ENCODE peak calls at places on chromosome 4, in nine cellular contexts. U is vagina; Z is tibial artery; J is right atrium auricular region; L is endothelial cell of umbilical vein; S is Peyer's patch; Y is lower lobe of right lung; W is CD4-positive, CD25-positive, alpha-beta regulatory T cell; B is right lobe of liver. C is an unnamed sample. For H3K4me1, the result is how much of the 10 kb centered on the place peaks cover.

GRCh38 chr4:122621010-122621616 is at the start of gene IL21:
- DNase-seq in U (no peak), Z (no peak), J (no peak), L (no peak), S (no peak), Y (no peak), W (no peak), B (no peak), C (no peak)

GRCh38 chr4:83548151-83548905 is 12.4 kb downstream of the GPAT3 start:
- DNase-seq in U (no peak), Z (peak), J (peak), L (peak), S (peak), Y (peak), W (no peak), B (peak), C (no peak)

GRCh38 chr4:3682236-3683076 is 83.7 kb upstream of the ADRA2C start:
- DNase-seq in U (no peak), Z (peak), J (no peak), L (no peak), S (no peak), Y (peak), W (no peak), B (no peak), C (no peak)

GRCh38 chr4:8915201-8916200 is 43.9 kb upstream of the HMX1 start:
- DNase-seq in U (peak), Z (peak), J (peak), L (no peak), S (peak), Y (no peak), W (no peak), B (peak), C (no peak)

GRCh38 chr4:23881052-23881501 is 8.8 kb downstream of the PPARGC1A start:
- DNase-seq in U (no peak), Z (no peak), J (no peak), L (no peak), S (no peak), Y (no peak), W (no peak), B (no peak), C (no peak)

GRCh38 chr4:81031389-81032173 is 1.1 kb downstream of the BMP3 start:
- DNase-seq in U (no peak), Z (no peak), J (no peak), L (no peak), S (peak), Y (peak), W (no peak), B (no peak), C (no peak)

GRCh38 chr4:72631296-72631695 is 62.3 kb upstream of the ADAMTS3 start:
- DNase-seq in U (no peak), Z (no peak), J (no peak), L (no peak), S (no peak), Y (no peak), W (no peak), B (no peak), C (peak)

GRCh38 chr4:160371446-160371845 is 1268.6 kb downstream of the RAPGEF2 start:
- DNase-seq in U (no peak), Z (no peak), J (no peak), L (no peak), S (no peak), Y (no peak), W (no peak), B (no peak), C (no peak)

GRCh38 chr4:181350578-181351420 is 892.4 kb upstream of the TENM3 start:
- DNase-seq in U (no peak), Z (no peak), J (no peak), L (no peak), S (no peak), Y (no peak), W (no peak), B (no peak), C (no peak)

GRCh38 chr4:27791640-27792039 is 931.0 kb downstream of the STIM2 start:
- DNase-seq in U (no peak), Z (no peak), J (no peak), L (no peak), S (no peak), Y (no peak), W (no peak), B (no peak), C (peak)

GRCh38 chr4:73855406-73855805 is 2.3 kb downstream of the PF4V1 start:
- DNase-seq in U (no peak), Z (no peak), J (no peak), L (peak), S (no peak), Y (no peak), W (no peak), B (no peak), C (no peak)

GRCh38 chr4:77196866-77197265 is 39.9 kb downstream of the CCNG2 start:
- DNase-seq in U (no peak), Z (no peak), J (no peak), L (no peak), S (no peak), Y (no peak), W (no peak), B (no peak), C (no peak)

GRCh38 chr4:148196168-148196567 is 246.0 kb downstream of the NR3C2 start:
- DNase-seq in U (no peak), Z (no peak), J (no peak), L (no peak), S (no peak), Y (no peak), W (no peak), B (no peak), C (no peak)

GRCh38 chr4:8727131-8727530 is 134.6 kb downstream of the CPZ start:
- DNase-seq in U (no peak), Z (no peak), J (peak), L (no peak), S (peak), Y (peak), W (no peak), B (peak), C (no peak)

DNA sequence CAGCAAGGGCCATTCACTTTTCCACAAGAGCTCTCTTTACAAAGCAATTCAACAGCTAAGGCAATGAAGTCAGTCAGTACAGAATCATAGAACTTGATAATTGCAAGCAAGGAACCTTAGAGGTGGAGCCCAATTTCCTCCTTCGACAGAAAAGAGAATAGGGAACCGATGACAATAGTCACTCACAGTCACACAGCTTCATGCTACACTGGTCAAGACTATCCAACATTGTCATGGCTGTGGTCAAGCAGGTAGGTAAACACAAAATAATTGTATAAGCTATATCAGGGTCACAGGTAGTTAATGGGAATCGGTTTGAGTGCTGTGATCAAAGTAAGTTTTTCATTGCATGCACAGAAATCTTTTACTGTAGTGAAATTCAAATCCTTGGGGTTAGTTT is 89.9 kb downstream of the ELOVL6 start:
- DNase-seq in U (no peak), Z (no peak), J (no peak), L (no peak), S (no peak), Y (no peak), W (no peak), B (no peak), C (no peak)
- H3K4me1 ChIP-seq in U (under half), Z (under half), J (under half), L (under half), S (under half), Y (under half), W (under half), B (under half), C (under half)

DNA sequence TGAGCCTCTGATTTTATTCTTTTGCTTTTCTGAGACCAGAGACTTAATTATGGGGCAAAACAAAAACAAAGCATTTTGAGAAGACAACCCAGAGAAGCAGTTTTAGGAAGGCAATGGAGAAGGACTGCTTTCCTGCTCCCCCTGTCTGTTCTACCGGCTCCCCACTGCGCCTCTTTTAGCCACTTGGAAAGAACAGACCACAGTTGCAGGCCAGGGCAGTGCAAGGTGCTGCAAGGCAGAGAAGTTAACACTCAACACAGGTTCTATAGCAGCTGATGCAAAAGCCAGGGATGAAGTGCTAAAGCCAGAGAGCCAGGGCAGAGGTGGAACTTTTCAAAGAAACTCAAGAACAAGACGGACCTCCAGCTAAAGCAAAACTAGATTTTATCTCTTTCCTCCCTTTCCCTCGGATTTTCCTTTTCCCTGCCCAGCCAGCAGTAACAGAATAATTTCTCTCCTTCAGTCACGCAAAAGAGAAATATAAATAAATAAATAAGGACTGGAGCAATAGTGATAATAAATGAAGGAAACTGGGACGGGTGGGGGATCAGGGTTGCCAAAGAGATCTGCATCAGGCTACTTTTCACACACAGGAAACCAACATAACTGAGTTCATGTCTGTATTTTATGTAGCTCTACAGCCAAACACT is 10.4 kb downstream of the SH3RF1 start:
- DNase-seq in U (no peak), Z (no peak), J (no peak), L (peak), S (no peak), Y (no peak), W (no peak), B (no peak), C (no peak)
- H3K27ac ChIP-seq in U (no peak), Z (no peak), J (no peak), L (peak), S (no peak), Y (no peak), W (no peak), B (no peak), C (no peak)

GRCh38 chr4:38674206-38675144 is 10.5 kb downstream of the KLF3 start:
- DNase-seq in U (no peak), Z (no peak), J (no peak), L (peak), S (no peak), Y (no peak), W (no peak), B (no peak), C (no peak)
- H3K4me3 ChIP-seq in U (peak), Z (peak), J (peak), L (no peak), S (peak), Y (peak), W (peak), B (peak), C (no peak)

DNA sequence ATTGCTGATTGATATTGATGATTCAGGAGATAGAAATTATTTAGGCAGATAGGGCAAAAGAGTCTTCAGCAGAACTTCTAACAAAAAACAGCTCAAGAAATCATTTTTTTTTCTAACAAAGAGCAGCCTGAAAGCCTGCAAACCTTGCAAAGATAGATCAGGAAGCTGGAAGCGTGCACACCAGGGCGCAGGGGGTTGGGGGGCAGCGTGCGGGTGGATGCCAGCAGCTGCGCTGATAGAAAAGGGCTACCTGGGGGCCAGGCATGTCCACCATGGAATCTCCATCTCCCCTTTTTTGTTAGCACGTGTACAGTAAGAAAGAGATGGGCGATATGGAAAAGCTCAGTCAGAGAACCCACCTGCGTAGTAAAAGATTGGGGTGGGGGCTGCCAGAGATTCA is 1.7 kb upstream of the CCDC110 start:
- DNase-seq in U (no peak), Z (no peak), J (no peak), L (no peak), S (no peak), Y (no peak), W (no peak), B (no peak), C (no peak)
- H3K4me1 ChIP-seq in U (under half), Z (under half), J (under half), L (under half), S (under half), Y (under half), W (under half), B (under half), C (under half)

GRCh38 chr4:145285928-145286327 is 105.5 kb upstream of the OTUD4 start:
- DNase-seq in U (no peak), Z (no peak), J (no peak), L (peak), S (no peak), Y (no peak), W (no peak), B (no peak), C (peak)
- H3K27ac ChIP-seq in U (no peak), Z (no peak), J (no peak), L (peak), S (no peak), Y (no peak), W (no peak), B (no peak), C (no peak)

GRCh38 chr4:85703098-85703497 is 228.1 kb downstream of the ARHGAP24 start:
- DNase-seq in U (no peak), Z (no peak), J (no peak), L (no peak), S (no peak), Y (no peak), W (no peak), B (no peak), C (peak)
- H3K4me3 ChIP-seq in U (no peak), Z (no peak), J (no peak), L (no peak), S (no peak), Y (no peak), W (no peak), B (no peak), C (no peak)

GRCh38 chr4:102612195-102612594 is 111.0 kb downstream of the NFKB1 start:
- DNase-seq in U (no peak), Z (no peak), J (no peak), L (no peak), S (no peak), Y (no peak), W (no peak), B (no peak), C (no peak)
- H3K4me1 ChIP-seq in U (under half), Z (under half), J (under half), L (under half), S (under half), Y (under half), W (under half), B (under half), C (under half)

GRCh38 chr4:98624642-98625041 is 33.8 kb downstream of the TSPAN5 start:
- DNase-seq in U (no peak), Z (no peak), J (no peak), L (no peak), S (no peak), Y (no peak), W (no peak), B (no peak), C (no peak)

GRCh38 chr4:98625399-98625798 is 33.0 kb downstream of the TSPAN5 start:
- DNase-seq in U (no peak), Z (no peak), J (no peak), L (peak), S (no peak), Y (no peak), W (no peak), B (no peak), C (no peak)

GRCh38 chr4:98625920-98626319 is 32.5 kb downstream of the TSPAN5 start:
- DNase-seq in U (no peak), Z (no peak), J (no peak), L (no peak), S (no peak), Y (no peak), W (no peak), B (no peak), C (no peak)

GRCh38 chr4:98623126-98623802 is 35.1 kb downstream of the TSPAN5 start:
- DNase-seq in U (no peak), Z (no peak), J (no peak), L (no peak), S (no peak), Y (no peak), W (no peak), B (no peak), C (no peak)

DNA sequence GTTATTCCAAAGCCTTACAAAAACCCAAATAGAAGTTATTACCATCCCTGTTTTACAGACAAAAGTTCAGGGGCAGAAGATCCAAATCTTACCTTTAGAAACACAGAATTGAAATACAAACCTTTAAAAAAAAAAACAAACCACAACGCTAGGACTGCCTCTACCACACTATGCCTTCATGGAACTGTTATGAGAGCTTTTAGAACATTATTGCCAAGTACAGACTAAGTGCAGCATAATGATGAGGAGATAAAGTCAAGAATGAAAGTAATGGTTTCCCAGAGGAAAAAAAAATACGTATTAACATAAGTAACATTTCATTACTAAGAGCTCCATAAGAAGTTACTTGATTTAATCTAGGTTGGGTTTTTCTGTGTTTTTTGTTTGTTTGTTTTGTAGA is 34.3 kb downstream of the TSPAN5 start:
- DNase-seq in U (no peak), Z (no peak), J (no peak), L (no peak), S (no peak), Y (no peak), W (no peak), B (no peak), C (no peak)
- H3K27ac ChIP-seq in U (no peak), Z (no peak), J (no peak), L (no peak), S (no peak), Y (no peak), W (peak), B (no peak), C (no peak)

C was measured in cardiac muscle cell.